ENCODE peak calls at places on chromosomes 16 and 17, in nine cellular contexts. L, P, Q, E, A, D, K, B and I are unnamed samples.

GRCh38 chr17:7258731-7259554 is 3.3 kb downstream of the CLDN7 start:
- DNase-seq in L (no peak), P (peak; percentile 84), Q (no peak), E (peak; percentile 52), A (peak; percentile 65), D (peak; percentile 39), K (no peak), B (peak; percentile 37), I (no peak)

GRCh38 chr16:64391009-64391663 is 730.7 kb downstream of the CDH11 start:
- DNase-seq in L (no peak), P (no peak), Q (peak; percentile 40), E (no peak), A (no peak), D (peak; percentile 5), K (no peak), B (peak; percentile 48), I (peak; percentile 14)

GRCh38 chr17:56798916-56799315 is 34.8 kb downstream of the C17orf67 start:
- DNase-seq in L (no peak), P (no peak), Q (no peak), E (no peak), A (no peak), D (no peak), K (no peak), B (no peak), I (no peak)

GRCh38 chr16:15518412-15519351 is 84.3 kb downstream of the BMERB1 start:
- DNase-seq in L (no peak), P (no peak), Q (peak; percentile 37), E (no peak), A (no peak), D (no peak), K (no peak), B (peak; percentile 56), I (no peak)

GRCh38 chr17:36665417-36665816 is 64.0 kb downstream of the MRM1 start:
- DNase-seq in L (no peak), P (no peak), Q (peak; percentile 2), E (no peak), A (peak; percentile 51), D (peak; percentile 65), K (no peak), B (peak; percentile 6), I (no peak)

GRCh38 chr16:20866161-20866772 is 33.9 kb downstream of the DCUN1D3 start:
- DNase-seq in L (no peak), P (no peak), Q (peak; percentile 81), E (no peak), A (peak; percentile 77), D (peak; percentile 88), K (peak; percentile 33), B (peak; percentile 79), I (peak; percentile 65)

GRCh38 chr17:34816806-34817205 is 144.5 kb downstream of the CCT6B start:
- DNase-seq in L (no peak), P (no peak), Q (no peak), E (no peak), A (no peak), D (peak; percentile 9), K (no peak), B (no peak), I (no peak)

GRCh38 chr17:80254396-80255241 is 6.0 kb upstream of the RNF213 start:
- DNase-seq in L (no peak), P (no peak), Q (peak; percentile 93), E (peak; percentile 80), A (peak; percentile 96), D (peak; percentile 76), K (peak; percentile 54), B (peak; percentile 87), I (peak; percentile 91)

GRCh38 chr17:50608700-50609375 is 25.8 kb upstream of the ABCC3 start:
- DNase-seq in L (no peak), P (no peak), Q (no peak), E (no peak), A (no peak), D (no peak), K (no peak), B (no peak), I (no peak)

GRCh38 chr16:71628810-71629209 is 2.8 kb downstream of the MARVELD3 start:
- DNase-seq in L (no peak), P (no peak), Q (no peak), E (no peak), A (peak; percentile 54), D (no peak), K (no peak), B (no peak), I (no peak)

GRCh38 chr17:65660947-65661346 is 99.5 kb upstream of the AXIN2 start:
- DNase-seq in L (no peak), P (no peak), Q (peak; percentile 67), E (no peak), A (no peak), D (no peak), K (no peak), B (peak; percentile 47), I (peak; percentile 53)

GRCh38 chr16:10308305-10309193 is 77.3 kb upstream of the ATF7IP2 start:
- DNase-seq in L (no peak), P (no peak), Q (no peak), E (no peak), A (no peak), D (peak; percentile 84), K (peak; percentile 34), B (no peak), I (no peak)

GRCh38 chr16:84884311-84885023 is 64.7 kb downstream of the CRISPLD2 start:
- DNase-seq in L (no peak), P (no peak), Q (no peak), E (no peak), A (peak; percentile 70), D (no peak), K (no peak), B (no peak), I (no peak)